ENCODE peak calls at places on chromosomes 2 and 18, in ten cellular contexts. X is IMR-90; H is effector memory CD8-positive, alpha-beta T cell; M is HTR-8/SVneo; E is EL; F is MV-4-11; D is fibroblast of the aortic adventitia; L is ACHN; J is NCI-H2081; K is Calu3. B is an unnamed sample.

GRCh38 chr18:55588876-55589595 is 1.0 kb upstream of the TCF4 start:
- DNase-seq in H (no peak), J (no peak), D (no peak), F (peak; percentile 39), X (peak; percentile 19), M (no peak), E (peak; percentile 31), L (peak; percentile 11), K (no peak), B (peak; percentile 7)

GRCh38 chr2:74206180-74206688 is 7.8 kb downstream of the MTHFD2 start:
- DNase-seq in D (peak; percentile 60), J (no peak), M (peak; percentile 64), X (peak; percentile 65), F (peak; percentile 96), E (peak; percentile 66), L (peak; percentile 9), H (peak; percentile 12), K (no peak), B (peak; percentile 7)

GRCh38 chr2:120624056-120624737 is 111.5 kb upstream of the GLI2 start:
- DNase-seq in L (no peak), J (no peak), F (no peak), K (no peak), E (no peak), X (no peak), D (no peak), M (no peak), H (no peak), B (no peak)

GRCh38 chr2:116809074-116809473 is 1005.4 kb upstream of the DDX18 start:
- DNase-seq in M (no peak), H (no peak), K (no peak), L (no peak), E (no peak), J (no peak), X (no peak), F (no peak), D (no peak), B (no peak)

GRCh38 chr2:47907097-47907781 is 941 bp upstream of the FBXO11 start:
- DNase-seq in J (no peak), H (peak; percentile 10), L (no peak), F (no peak), E (no peak), K (no peak), D (peak; percentile 27), M (no peak), X (no peak), B (peak; percentile 82)

GRCh38 chr2:12284487-12284886 is 432.2 kb upstream of the TRIB2 start:
- DNase-seq in L (no peak), H (no peak), F (peak; percentile 47), E (peak; percentile 12), D (peak; percentile 89), M (no peak), K (no peak), X (peak; percentile 60), J (no peak), B (no peak)

GRCh38 chr2:205712508-205712907 is 30.2 kb downstream of the NRP2 start:
- DNase-seq in L (peak; percentile 55), X (peak; percentile 92), M (no peak), K (no peak), E (peak; percentile 70), J (no peak), H (no peak), D (peak; percentile 60), F (peak; percentile 13), B (no peak)

GRCh38 chr2:29326926-29327325 is 211.7 kb downstream of the CLIP4 start:
- DNase-seq in L (no peak), X (no peak), M (no peak), H (no peak), J (no peak), K (no peak), F (no peak), E (no peak), D (no peak), B (no peak)

GRCh38 chr18:33404244-33404873 is 36.2 kb downstream of the CCDC178 start:
- DNase-seq in K (no peak), H (no peak), F (no peak), L (no peak), D (no peak), J (no peak), X (no peak), E (no peak), M (no peak), B (no peak)

GRCh38 chr18:23141022-23141999 is 6.0 kb downstream of the CABLES1 start:
- DNase-seq in F (peak; percentile 72), H (no peak), K (peak; percentile 13), D (peak; percentile 52), E (no peak), J (no peak), M (no peak), L (no peak), X (no peak), B (no peak)

GRCh38 chr2:217412721-217413120 is 552.9 kb upstream of the TNP1 start:
- DNase-seq in J (no peak), L (no peak), K (no peak), E (peak; percentile 69), M (no peak), F (no peak), D (peak; percentile 61), H (no peak), X (no peak), B (no peak)

GRCh38 chr2:239019193-239019581 is 171.3 kb downstream of the TWIST2 start:
- DNase-seq in X (no peak), M (no peak), H (no peak), K (no peak), F (no peak), L (no peak), E (no peak), D (no peak), J (no peak), B (no peak)

GRCh38 chr2:52558265-52558664 is 1209.3 kb upstream of the CHAC2 start:
- DNase-seq in D (no peak), K (no peak), J (no peak), L (no peak), F (no peak), E (no peak), X (no peak), H (no peak), M (no peak), B (no peak)

GRCh38 chr18:41660654-41661053 is 294.4 kb upstream of the PIK3C3 start:
- DNase-seq in H (no peak), J (no peak), X (no peak), F (no peak), K (no peak), M (no peak), D (no peak), E (no peak), L (no peak), B (no peak)

GRCh38 chr2:38720613-38721241 is 30.4 kb downstream of the SRSF7 start:
- DNase-seq in X (peak; percentile 98), F (peak; percentile 17), J (no peak), D (peak; percentile 99), H (no peak), K (peak; percentile 64), E (peak; percentile 94), L (peak; percentile 100), M (no peak), B (no peak)

GRCh38 chr2:207176245-207176644 is 10.5 kb upstream of the KLF7 start:
- DNase-seq in X (no peak), F (peak; percentile 29), H (no peak), D (no peak), E (no peak), J (no peak), L (no peak), K (no peak), M (no peak), B (no peak)

GRCh38 chr2:222295368-222296041 is 3.3 kb downstream of the PAX3 start:
- DNase-seq in F (no peak), M (no peak), J (no peak), L (no peak), X (peak; percentile 14), K (no peak), E (peak; percentile 42), D (peak; percentile 30), H (no peak), B (no peak)

GRCh38 chr2:27003003-27003402 is 29.8 kb upstream of the TMEM214 start:
- DNase-seq in J (no peak), K (no peak), E (no peak), D (no peak), L (no peak), M (no peak), F (no peak), X (peak; percentile 74), H (no peak), B (no peak)

GRCh38 chr18:73990241-73990640 is 157.4 kb downstream of the FBXO15 start:
- DNase-seq in X (no peak), L (no peak), M (no peak), J (no peak), F (no peak), D (no peak), K (no peak), E (no peak), H (no peak), B (no peak)

GRCh38 chr18:23133860-23134779 is 1.2 kb upstream of the CABLES1 start:
- DNase-seq in M (no peak), J (peak; percentile 87), L (peak; percentile 42), H (no peak), D (no peak), K (peak; percentile 83), X (no peak), E (no peak), F (no peak), B (peak; percentile 80)

GRCh38 chr18:35582899-35583558 is 1.5 kb downstream of the GALNT1 start:
- DNase-seq in X (peak; percentile 45), D (no peak), L (no peak), K (no peak), H (no peak), F (no peak), J (no peak), M (no peak), E (peak; percentile 8), B (no peak)

GRCh38 chr2:191478754-191479679 is 198.9 kb upstream of the NABP1 start:
- DNase-seq in J (no peak), X (peak; percentile 39), F (no peak), D (peak; percentile 84), K (peak; percentile 7), H (no peak), L (no peak), E (no peak), M (no peak), B (no peak)

GRCh38 chr2:45759310-45759851 is 107.9 kb downstream of the PRKCE start:
- DNase-seq in J (no peak), D (peak; percentile 63), K (no peak), H (no peak), L (no peak), E (peak; percentile 70), X (peak; percentile 87), F (no peak), M (no peak), B (no peak)

GRCh38 chr18:79459946-79460345 is 64.2 kb downstream of the NFATC1 start:
- DNase-seq in L (no peak), H (no peak), K (no peak), E (no peak), J (no peak), D (no peak), M (peak; percentile 18), F (no peak), X (no peak), B (no peak)

GRCh38 chr2:170354855-170355649 is 177.1 kb downstream of the MYO3B start:
- DNase-seq in K (no peak), L (no peak), H (no peak), J (peak; percentile 75), D (no peak), X (no peak), E (no peak), F (no peak), M (no peak), B (no peak)

GRCh38 chr2:151097930-151098329 is 163.7 kb downstream of the RBM43 start:
- DNase-seq in E (peak; percentile 7), K (no peak), D (no peak), F (no peak), J (no peak), H (no peak), L (no peak), M (no peak), X (peak; percentile 47), B (no peak)

GRCh38 chr18:36415606-36416005 is 118.1 kb downstream of the FHOD3 start:
- DNase-seq in J (no peak), F (no peak), K (no peak), E (no peak), X (no peak), H (no peak), D (peak; percentile 58), M (no peak), L (no peak), B (no peak)

GRCh38 chr2:62724886-62725711 is 19.6 kb downstream of the EHBP1 start:
- DNase-seq in H (peak; percentile 9), M (peak; percentile 30), J (peak; percentile 57), E (peak; percentile 14), L (peak; percentile 41), K (peak; percentile 78), F (no peak), X (no peak), D (no peak), B (peak; percentile 43)

B was measured in CD4-positive, CD25-positive, alpha-beta regulatory T cell.